ENCODE peak calls at places on chromosomes 11 and 22, in five cellular contexts. N, M, C, K and V are unnamed samples.

GRCh38 chr11:44313701-44314489 is 4.0 kb upstream of the ALX4 start:
- DNase-seq in N (no peak), C (no peak), K (no peak), M (no peak), V (no peak)

GRCh38 chr11:125091247-125091876 is 20.1 kb downstream of the TMEM218 start:
- DNase-seq in C (peak), K (peak), M (peak), N (peak), V (peak)

GRCh38 chr22:47835726-47836125 is 1073.3 kb downstream of the TBC1D22A start:
- DNase-seq in M (no peak), C (peak), N (peak), K (peak), V (peak)

GRCh38 chr22:31080848-31081649 is at the start of gene SMTN:
- DNase-seq in K (peak), M (peak), C (peak), N (peak), V (peak)

GRCh38 chr22:46533434-46533833 is 4.0 kb downstream of the CELSR1 start:
- DNase-seq in C (peak), N (peak), M (no peak), K (no peak), V (no peak)

GRCh38 chr22:20909543-20910303 is 7.5 kb upstream of the CRKL start:
- DNase-seq in N (no peak), K (no peak), C (no peak), M (no peak), V (no peak)

GRCh38 chr22:45477366-45478107 is 25.1 kb upstream of the FBLN1 start:
- DNase-seq in N (no peak), M (peak), K (no peak), C (no peak), V (no peak)

GRCh38 chr22:30882974-30883533 is 85.5 kb downstream of the MORC2 start:
- DNase-seq in K (no peak), C (no peak), N (no peak), M (peak), V (no peak)

GRCh38 chr11:46724088-46724487 is 5.1 kb downstream of the F2 start:
- DNase-seq in N (no peak), K (no peak), C (no peak), M (no peak), V (peak)

GRCh38 chr22:47059701-47060161 is 297.3 kb downstream of the TBC1D22A start:
- DNase-seq in K (no peak), M (peak), N (no peak), C (no peak), V (no peak)

GRCh38 chr11:13262096-13262495 is 15.5 kb upstream of the BMAL1 start:
- DNase-seq in K (peak), N (peak), C (peak), M (no peak), V (no peak)

GRCh38 chr11:76658231-76658630 is 12.3 kb downstream of the LRRC32 start:
- DNase-seq in M (peak), C (no peak), K (no peak), N (no peak), V (no peak)

GRCh38 chr11:61082931-61083531 is 19.3 kb upstream of the CD5 start:
- DNase-seq in C (no peak), M (no peak), N (no peak), K (no peak), V (no peak)

GRCh38 chr11:69339916-69340565 is 46.1 kb downstream of the MYEOV start:
- DNase-seq in N (no peak), C (no peak), M (no peak), K (no peak), V (no peak)

GRCh38 chr11:116925050-116925449 is 87.6 kb upstream of the APOA1 start:
- DNase-seq in M (peak), C (no peak), N (no peak), K (no peak), V (no peak)

GRCh38 chr22:38124236-38124974 is 13.9 kb upstream of the BAIAP2L2 start:
- DNase-seq in N (no peak), C (peak), K (peak), M (no peak), V (no peak)

GRCh38 chr11:2216400-2217064 is 44.9 kb upstream of the TH start:
- DNase-seq in N (no peak), K (no peak), C (no peak), M (no peak), V (no peak)

GRCh38 chr11:58945663-58946062 is 6.4 kb downstream of the GLYATL1 start:
- DNase-seq in N (no peak), C (no peak), K (no peak), M (no peak), V (no peak)

GRCh38 chr11:57874981-57875380 is 113.4 kb downstream of the CTNND1 start:
- DNase-seq in N (no peak), C (no peak), M (no peak), K (no peak), V (no peak)

GRCh38 chr22:28143206-28143605 is 224.2 kb upstream of the PITPNB start:
- DNase-seq in M (no peak), K (no peak), C (no peak), N (no peak), V (peak)

GRCh38 chr11:84157639-84158038 is 871.5 kb upstream of the CCDC90B start:
- DNase-seq in M (no peak), N (no peak), K (no peak), C (no peak), V (no peak)

GRCh38 chr11:17927643-17928343 is 85.1 kb downstream of the SERGEF start:
- DNase-seq in N (no peak), M (no peak), C (no peak), K (no peak), V (peak)

GRCh38 chr11:69961738-69962137 is 116.4 kb upstream of the ANO1 start:
- DNase-seq in N (no peak), M (no peak), C (no peak), K (no peak), V (no peak)

GRCh38 chr11:102553835-102554282 is 23.3 kb upstream of the MMP7 start:
- DNase-seq in M (no peak), N (no peak), C (peak), K (no peak), V (peak)

GRCh38 chr11:102981324-102981910 is 25.9 kb upstream of the MMP13 start:
- DNase-seq in C (peak), N (no peak), K (peak), M (no peak), V (no peak)